ENCODE peak calls at places on chromosomes 6 and 20, in five cellular contexts. K, L, Y, B and X are unnamed samples.

GRCh38 chr6:111533087-111533784 is 50.2 kb upstream of the REV3L start:
- DNase-seq in K (peak), L (no peak), Y (no peak), B (no peak), X (no peak)

GRCh38 chr6:155404937-155405336 is 50.7 kb downstream of the NOX3 start:
- DNase-seq in K (no peak), L (no peak), Y (no peak), B (no peak), X (no peak)

GRCh38 chr6:14921878-14922277 is 324.0 kb upstream of the JARID2 start:
- DNase-seq in K (no peak), L (no peak), Y (no peak), B (peak), X (no peak)

GRCh38 chr6:3377536-3378397 is 79.1 kb downstream of the SLC22A23 start:
- DNase-seq in K (no peak), L (no peak), Y (no peak), B (no peak), X (no peak)

GRCh38 chr6:84137051-84137375 is 90.4 kb downstream of the CEP162 start:
- DNase-seq in K (no peak), L (no peak), Y (no peak), B (no peak), X (no peak)

GRCh38 chr6:14235653-14236356 is 118.2 kb downstream of the CD83 start:
- DNase-seq in K (no peak), L (no peak), Y (no peak), B (no peak), X (no peak)

GRCh38 chr20:19482726-19483125 is 270.3 kb downstream of the SLC24A3 start:
- DNase-seq in K (no peak), L (no peak), Y (no peak), B (no peak), X (no peak)

GRCh38 chr20:1906361-1907051 is 11.3 kb downstream of the SIRPA start:
- DNase-seq in K (no peak), L (no peak), Y (no peak), B (no peak), X (no peak)

GRCh38 chr20:38759135-38759534 is 10.9 kb downstream of the ACTR5 start:
- DNase-seq in K (no peak), L (no peak), Y (no peak), B (no peak), X (no peak)